ENCODE peak calls at places on chromosomes 1 and 21, in five cellular contexts. P is HFF-Myc, G is ovary, W is H1, Z is AG04450. X is an unnamed sample.

GRCh38 chr1:198849108-198849507 is 210.3 kb downstream of the PTPRC start:
- DNase-seq in Z (no peak), P (no peak), W (no peak), G (no peak), X (no peak)

GRCh38 chr1:80633947-80634710 is 1166.6 kb upstream of the ADGRL2 start:
- DNase-seq in Z (no peak), P (no peak), W (no peak), G (no peak), X (no peak)

GRCh38 chr1:40477680-40478057 is 579 bp downstream of the ZFP69 start:
- DNase-seq in W (no peak), Z (no peak), P (no peak), G (no peak), X (no peak)

GRCh38 chr1:221994274-221994698 is 252.4 kb upstream of the DUSP10 start:
- DNase-seq in G (no peak), Z (no peak), W (no peak), P (no peak), X (no peak)

GRCh38 chr1:221987860-221988520 is 246.1 kb upstream of the DUSP10 start:
- DNase-seq in P (peak), Z (peak), W (no peak), G (no peak), X (no peak)

GRCh38 chr1:26696191-26696644 is 403 bp downstream of the ARID1A start:
- DNase-seq in Z (no peak), G (no peak), W (no peak), P (no peak), X (peak)

GRCh38 chr1:161044908-161045748 is 649 bp downstream of the USF1 start:
- DNase-seq in W (no peak), Z (no peak), G (peak), P (peak), X (peak)

GRCh38 chr1:173475564-173476196 is 1.5 kb upstream of the PRDX6 start:
- DNase-seq in P (no peak), Z (no peak), G (no peak), W (no peak), X (no peak)

GRCh38 chr1:91557039-91557690 is 56.5 kb downstream of the CDC7 start:
- DNase-seq in W (no peak), Z (no peak), G (no peak), P (no peak), X (no peak)

GRCh38 chr1:214717323-214717722 is 114.3 kb downstream of the CENPF start:
- DNase-seq in G (no peak), W (no peak), P (no peak), Z (no peak), X (no peak)

GRCh38 chr1:236997882-236998281 is 6.4 kb downstream of the MT1HL1 start:
- DNase-seq in W (no peak), G (no peak), Z (no peak), P (no peak), X (peak)

GRCh38 chr21:45543371-45543709 is 1.1 kb upstream of the SLC19A1 start:
- DNase-seq in W (no peak), P (no peak), G (peak), Z (no peak), X (peak)

GRCh38 chr1:95742591-95743089 is 508.6 kb downstream of the RWDD3 start:
- DNase-seq in P (no peak), Z (no peak), G (no peak), W (no peak), X (no peak)

GRCh38 chr21:32329331-32329730 is 30.7 kb downstream of the MRAP start:
- DNase-seq in P (no peak), Z (no peak), W (no peak), G (no peak), X (no peak)

GRCh38 chr1:42420911-42421585 is 34.8 kb downstream of the ZMYND12 start:
- DNase-seq in Z (peak), W (no peak), P (peak), G (peak), X (no peak)

GRCh38 chr1:206482611-206483010 is 12.3 kb downstream of the IKBKE start:
- DNase-seq in G (no peak), Z (no peak), W (no peak), P (no peak), X (no peak)

GRCh38 chr21:17784604-17785402 is 34.4 kb downstream of the C21orf91 start:
- DNase-seq in Z (no peak), W (no peak), G (no peak), P (no peak), X (no peak)

GRCh38 chr21:42988234-42988965 is 14.0 kb downstream of the PKNOX1 start:
- DNase-seq in G (no peak), Z (no peak), W (no peak), P (peak), X (no peak)

GRCh38 chr1:78143152-78143551 is 97.4 kb downstream of the GIPC2 start:
- DNase-seq in W (no peak), G (no peak), P (no peak), Z (no peak), X (no peak)

GRCh38 chr1:9027307-9027706 is 1.1 kb upstream of the SLC2A7 start:
- DNase-seq in W (no peak), Z (no peak), G (no peak), P (no peak), X (no peak)

GRCh38 chr1:205301220-205301821 is 20.2 kb downstream of the NUAK2 start:
- DNase-seq in Z (peak), W (peak), P (peak), G (peak), X (peak)

GRCh38 chr1:28976254-28976653 is 61.9 kb downstream of the EPB41 start:
- DNase-seq in G (no peak), W (no peak), P (no peak), Z (no peak), X (no peak)

GRCh38 chr1:172533511-172534116 is 664 bp downstream of the SUCO start:
- DNase-seq in G (peak), W (no peak), P (no peak), Z (no peak), X (no peak)

GRCh38 chr21:34100337-34100736 is 27.0 kb downstream of the MRPS6 start:
- DNase-seq in G (no peak), Z (no peak), P (no peak), W (no peak), X (no peak)

GRCh38 chr1:159991513-159991912 is 37.5 kb upstream of the SLAMF9 start:
- DNase-seq in Z (no peak), P (no peak), W (no peak), G (no peak), X (no peak)

GRCh38 chr1:19582318-19582717 is 61.8 kb upstream of the NBL1 start:
- DNase-seq in W (peak), G (no peak), Z (no peak), P (no peak), X (peak)

GRCh38 chr1:5704785-5705514 is 287.3 kb downstream of the NPHP4 start:
- DNase-seq in W (no peak), P (no peak), Z (no peak), G (no peak), X (no peak)

GRCh38 chr1:231499148-231499763 is 29.2 kb upstream of the TSNAX start:
- DNase-seq in Z (no peak), P (no peak), G (no peak), W (no peak), X (no peak)

GRCh38 chr1:56183151-56183550 is 396.2 kb downstream of the PLPP3 start:
- DNase-seq in Z (no peak), G (no peak), P (no peak), W (no peak), X (no peak)

GRCh38 chr1:56179571-56179970 is 399.8 kb downstream of the PLPP3 start:
- DNase-seq in W (no peak), Z (no peak), G (no peak), P (no peak), X (no peak)

GRCh38 chr1:56175211-56175610 is 404.2 kb downstream of the PLPP3 start:
- DNase-seq in Z (no peak), P (no peak), G (no peak), W (no peak), X (no peak)

GRCh38 chr1:56185493-56185892 is 393.9 kb downstream of the PLPP3 start:
- DNase-seq in G (no peak), W (no peak), Z (no peak), P (no peak), X (no peak)

DNA sequence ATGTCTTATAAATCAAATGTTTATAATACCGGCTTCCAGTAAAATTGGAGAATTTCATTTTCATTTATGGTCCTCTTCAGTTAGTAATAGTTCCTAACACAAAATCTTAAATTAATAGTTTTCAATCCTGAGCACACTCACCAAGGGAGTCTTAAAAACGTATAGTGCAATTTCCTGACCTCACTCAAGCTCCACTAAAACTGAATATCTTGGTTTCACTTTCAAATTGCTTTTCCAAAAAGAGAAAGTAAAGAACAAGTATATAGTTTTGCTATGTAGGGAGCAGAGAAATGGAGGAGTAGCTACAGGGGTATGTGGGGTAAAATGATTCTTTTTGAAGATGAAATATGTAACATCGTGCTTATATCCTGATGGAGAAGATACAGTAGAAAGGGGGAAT is 398.6 kb downstream of the PLPP3 start:
- DNase-seq in P (no peak), W (no peak), Z (no peak), G (no peak), X (no peak)
- H3K4me3 ChIP-seq in P (no peak), W (no peak), Z (no peak), G (peak), X (peak)

GRCh38 chr1:224430511-224431113 is 4.0 kb downstream of the WDR26 start:
- DNase-seq in W (no peak), Z (no peak), G (no peak), P (no peak), X (no peak)

GRCh38 chr1:224432672-224433040 is 1.9 kb downstream of the WDR26 start:
- DNase-seq in G (no peak), W (no peak), P (no peak), Z (no peak), X (no peak)

GRCh38 chr1:224433041-224433670 is 1.4 kb downstream of the WDR26 start:
- DNase-seq in P (no peak), Z (no peak), W (no peak), G (peak), X (no peak)

GRCh38 chr1:224431726-224432125 is 2.9 kb downstream of the WDR26 start:
- DNase-seq in W (no peak), G (no peak), Z (no peak), P (no peak), X (no peak)

GRCh38 chr1:224432141-224432540 is 2.5 kb downstream of the WDR26 start:
- DNase-seq in Z (no peak), W (no peak), P (no peak), G (no peak), X (no peak)
- H3K4me3 ChIP-seq in Z (peak), W (peak), P (peak), G (peak), X (peak)

GRCh38 chr21:39660191-39660590 is 47.5 kb downstream of the B3GALT5 start:
- DNase-seq in W (no peak), G (no peak), Z (peak), P (peak), X (no peak)
- H3K4me3 ChIP-seq in W (no peak), G (no peak), Z (peak), P (no peak), X (no peak)

GRCh38 chr1:71045463-71046028 is 2.1 kb downstream of the PTGER3 start:
- DNase-seq in G (no peak), W (no peak), Z (no peak), P (no peak), X (peak)
- H3K4me3 ChIP-seq in G (peak), W (no peak), Z (no peak), P (no peak), X (peak)

X was measured in aorta.